ENCODE peak calls at places on chromosomes 2 and 18, in five cellular contexts. I is ELR, O is bronchial epithelial cell, P is posterior cingulate gyrus, S is kidney. T is an unnamed sample.

GRCh38 chr18:9941108-9941507 is 27.3 kb downstream of the VAPA start:
- DNase-seq in O (no peak), I (no peak), P (no peak), S (no peak), T (no peak)

GRCh38 chr2:181021199-181021789 is 40.9 kb downstream of the UBE2E3 start:
- DNase-seq in S (no peak), I (no peak), P (no peak), O (no peak), T (no peak)

GRCh38 chr2:16653799-16654198 is 11.8 kb downstream of the CYRIA start:
- DNase-seq in O (no peak), S (no peak), I (no peak), P (no peak), T (no peak)

GRCh38 chr2:131016826-131017596 is 76.2 kb downstream of the FAM168B start:
- DNase-seq in S (no peak), P (no peak), O (peak), I (peak), T (no peak)

GRCh38 chr2:88711331-88711730 is 19.9 kb downstream of the RPIA start:
- DNase-seq in I (no peak), S (no peak), O (no peak), P (no peak), T (no peak)

GRCh38 chr2:149573760-149574159 is 13.8 kb downstream of the MMADHC start:
- DNase-seq in O (no peak), P (no peak), S (no peak), I (peak), T (no peak)

GRCh38 chr2:152594022-152594712 is 123.1 kb downstream of the PRPF40A start:
- DNase-seq in I (no peak), S (no peak), P (no peak), O (peak), T (peak)

GRCh38 chr2:35510641-35511040 is 844.9 kb upstream of the CRIM1 start:
- DNase-seq in P (no peak), O (peak), I (peak), S (no peak), T (no peak)

GRCh38 chr18:44117821-44118220 is 562.9 kb upstream of the SETBP1 start:
- DNase-seq in P (no peak), I (no peak), O (peak), S (no peak), T (no peak)

T was measured in NCI-H2029 treated with DMSO at 0.1 percent for 48 hours.